ENCODE peak calls at places on chromosome 4, in six cellular contexts. A, X, Q, B, P and F are unnamed samples.

GRCh38 chr4:26030260-26030667 is 116.2 kb downstream of the SMIM20 start:
- DNase-seq in B (no peak), A (no peak), X (no peak), P (no peak), Q (no peak), F (no peak)

GRCh38 chr4:168139336-168139735 is 47.0 kb downstream of the ANXA10 start:
- DNase-seq in Q (peak; percentile 59), A (peak; percentile 13), X (no peak), B (no peak), P (no peak), F (peak; percentile 79)

GRCh38 chr4:11004818-11005217 is 320.2 kb upstream of the CLNK start:
- DNase-seq in Q (no peak), P (no peak), B (no peak), X (no peak), A (no peak), F (no peak)

GRCh38 chr4:53601251-53601764 is 10.0 kb upstream of the LNX1 start:
- DNase-seq in X (peak; percentile 21), A (no peak), B (no peak), P (no peak), Q (peak; percentile 21), F (no peak)

GRCh38 chr4:18155062-18156041 is 133.8 kb upstream of the LCORL start:
- DNase-seq in P (no peak), X (no peak), Q (no peak), B (no peak), A (no peak), F (no peak)

GRCh38 chr4:17232575-17233253 is 279.2 kb downstream of the QDPR start:
- DNase-seq in A (peak; percentile 65), P (peak; percentile 13), X (peak; percentile 21), B (no peak), Q (peak; percentile 89), F (peak; percentile 84)

GRCh38 chr4:169051331-169051730 is 41.3 kb upstream of the CBR4 start:
- DNase-seq in Q (no peak), B (no peak), A (no peak), X (no peak), P (no peak), F (no peak)

GRCh38 chr4:148376151-148376550 is 66.1 kb downstream of the NR3C2 start:
- DNase-seq in B (no peak), X (no peak), P (peak; percentile 19), Q (peak; percentile 68), A (peak; percentile 11), F (peak; percentile 62)

GRCh38 chr4:163816494-163816893 is 322.0 kb downstream of the TMA16 start:
- DNase-seq in B (no peak), A (no peak), Q (no peak), P (no peak), X (no peak), F (no peak)

GRCh38 chr4:36220776-36221175 is 23.5 kb downstream of the ARAP2 start:
- DNase-seq in X (no peak), A (no peak), P (no peak), B (no peak), Q (no peak), F (no peak)

GRCh38 chr4:98267498-98267897 is 6.3 kb downstream of the RAP1GDS1 start:
- DNase-seq in X (no peak), A (no peak), B (no peak), P (no peak), Q (no peak), F (no peak)

GRCh38 chr4:73705056-73705432 is 35.3 kb upstream of the CXCL8 start:
- DNase-seq in B (no peak), Q (no peak), X (no peak), A (peak; percentile 85), P (no peak), F (peak; percentile 81)

DNA sequence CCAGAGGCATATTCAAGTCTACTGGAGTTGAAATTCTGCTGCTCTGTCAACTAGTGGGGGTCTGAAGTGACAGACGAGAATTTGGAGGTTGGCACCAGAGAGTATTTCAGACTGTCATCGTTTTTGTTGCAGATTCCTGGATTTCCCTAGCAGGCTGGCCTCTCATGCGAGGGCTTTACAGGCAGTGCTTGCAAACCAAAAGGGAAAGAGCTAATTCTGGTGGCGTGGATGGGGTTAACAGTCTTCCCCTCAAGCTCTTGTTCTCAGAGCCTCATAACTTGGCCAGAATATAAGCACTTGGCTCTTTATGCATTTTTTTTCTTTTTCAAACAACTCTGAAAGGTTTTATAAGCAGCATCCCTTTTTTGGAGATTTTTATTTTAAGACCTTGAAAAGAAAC is at the start of gene SPARCL1:
- DNase-seq in P (peak; percentile 35), X (peak; percentile 21), B (no peak), Q (peak; percentile 70), A (no peak), F (no peak)
- H3K4me3 ChIP-seq in P (peak within 1 kb of the TSS; percentile 39), X (peak within 1 kb of the TSS; percentile 49), B (peak within 1 kb of the TSS; percentile 54), Q (no peak within 1 kb of the TSS), A (no peak within 1 kb of the TSS), F (no peak within 1 kb of the TSS)

GRCh38 chr4:24662065-24662464 is 77.7 kb upstream of the DHX15 start:
- DNase-seq in B (no peak), X (no peak), A (no peak), Q (no peak), P (no peak), F (no peak)

GRCh38 chr4:24656906-24657305 is 72.6 kb upstream of the DHX15 start:
- DNase-seq in P (no peak), Q (no peak), A (no peak), X (no peak), B (no peak), F (no peak)

GRCh38 chr4:24657768-24658617 is 73.6 kb upstream of the DHX15 start:
- DNase-seq in A (peak; percentile 68), B (no peak), P (no peak), X (peak; percentile 19), Q (peak; percentile 86), F (peak; percentile 52)

GRCh38 chr4:24655971-24656370 is 71.6 kb upstream of the DHX15 start:
- DNase-seq in A (no peak), P (no peak), X (no peak), Q (no peak), B (no peak), F (no peak)

GRCh38 chr4:24659241-24659961 is 75.0 kb upstream of the DHX15 start:
- DNase-seq in P (no peak), Q (peak; percentile 34), B (no peak), X (no peak), A (no peak), F (no peak)
- H3K4me3 ChIP-seq in P (no peak overlapping the region), Q (no peak overlapping the region), B (no peak overlapping the region), X (no peak overlapping the region), A (no peak overlapping the region), F (no peak overlapping the region)

DNA sequence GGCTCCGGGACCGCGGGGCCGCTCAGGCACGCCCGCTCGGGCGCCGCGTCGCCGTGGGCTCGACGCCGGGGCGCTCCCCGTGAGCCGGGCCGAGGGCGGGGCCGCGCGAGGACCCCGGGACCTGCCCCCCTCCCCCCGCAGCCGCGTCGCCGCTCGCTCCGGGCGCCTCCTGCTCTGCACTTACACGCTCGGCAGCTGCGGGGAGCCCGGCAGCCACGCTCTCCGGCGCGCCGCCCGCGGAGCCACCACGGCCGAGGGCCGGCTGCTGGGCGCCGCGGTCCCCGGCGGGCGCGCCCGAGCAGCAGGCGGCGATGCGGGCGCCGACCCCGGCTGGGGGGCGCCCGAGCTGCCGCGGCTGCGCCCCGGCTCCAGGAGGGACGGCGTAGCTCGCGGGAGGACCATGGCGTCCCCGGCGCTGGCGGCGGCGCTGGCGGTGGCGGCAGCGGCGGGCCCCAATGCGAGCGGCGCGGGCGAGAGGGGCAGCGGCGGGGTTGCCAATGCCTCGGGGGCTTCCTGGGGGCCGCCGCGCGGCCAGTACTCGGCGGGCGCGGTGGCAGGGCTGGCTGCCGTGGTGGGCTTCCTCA is at the start of gene ADRA2C:
- DNase-seq in P (no peak), X (peak; percentile 25), A (peak; percentile 25), B (no peak), Q (no peak), F (no peak)
- H3K4me3 ChIP-seq in P (peak within 1 kb of the TSS; percentile 32), X (peak within 1 kb of the TSS; percentile 33), A (peak within 1 kb of the TSS; percentile 36), B (peak within 1 kb of the TSS; percentile 39), Q (no peak within 1 kb of the TSS), F (peak within 1 kb of the TSS; percentile 18)

GRCh38 chr4:184812651-184813181 is 13.1 kb downstream of the ACSL1 start:
- DNase-seq in Q (peak; percentile 67), A (no peak), B (no peak), P (no peak), X (no peak), F (peak; percentile 24)
- H3K4me3 ChIP-seq in Q (peak overlapping the region; percentile 22), A (no peak overlapping the region), B (no peak overlapping the region), P (no peak overlapping the region), X (no peak overlapping the region), F (no peak overlapping the region)

GRCh38 chr4:186765673-186766546 is 42.3 kb upstream of the FAT1 start:
- DNase-seq in B (no peak), X (no peak), P (no peak), A (no peak), Q (no peak), F (no peak)
- H3K4me3 ChIP-seq in B (no peak overlapping the region), X (no peak overlapping the region), P (no peak overlapping the region), A (no peak overlapping the region), Q (no peak overlapping the region), F (no peak overlapping the region)

GRCh38 chr4:37988670-37989069 is 28.5 kb downstream of the PTTG2 start:
- DNase-seq in X (no peak), B (no peak), Q (no peak), P (no peak), A (no peak), F (peak; percentile 37)
- H3K4me3 ChIP-seq in X (no peak overlapping the region), B (no peak overlapping the region), Q (no peak overlapping the region), P (no peak overlapping the region), A (no peak overlapping the region), F (no peak overlapping the region)

DNA sequence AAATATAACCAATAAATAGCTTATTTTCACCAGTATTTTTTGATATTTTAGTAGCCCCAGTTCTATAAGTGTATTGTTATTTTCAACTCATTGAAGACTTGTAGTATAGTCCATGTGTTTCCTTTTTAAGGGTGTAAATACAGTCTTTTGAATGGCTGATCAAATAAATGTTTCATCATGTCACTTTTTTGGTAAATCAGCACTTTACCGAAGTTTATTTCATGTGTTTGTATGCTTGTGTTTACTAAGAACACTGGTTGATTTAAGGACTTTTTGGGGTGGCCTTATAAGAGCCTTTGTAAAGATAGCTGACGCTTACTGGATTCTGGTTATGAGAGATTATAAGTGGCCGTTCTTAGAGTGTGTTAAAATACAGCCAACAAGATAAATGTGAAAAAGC is 2.6 kb downstream of the UBE2K start:
- DNase-seq in A (no peak), P (no peak), B (no peak), Q (no peak), X (no peak), F (no peak)
- H3K4me3 ChIP-seq in A (peak overlapping the region; percentile 92), P (no peak overlapping the region), B (peak overlapping the region; percentile 78), Q (peak overlapping the region; percentile 95), X (peak overlapping the region; percentile 27), F (peak overlapping the region; percentile 90)

DNA sequence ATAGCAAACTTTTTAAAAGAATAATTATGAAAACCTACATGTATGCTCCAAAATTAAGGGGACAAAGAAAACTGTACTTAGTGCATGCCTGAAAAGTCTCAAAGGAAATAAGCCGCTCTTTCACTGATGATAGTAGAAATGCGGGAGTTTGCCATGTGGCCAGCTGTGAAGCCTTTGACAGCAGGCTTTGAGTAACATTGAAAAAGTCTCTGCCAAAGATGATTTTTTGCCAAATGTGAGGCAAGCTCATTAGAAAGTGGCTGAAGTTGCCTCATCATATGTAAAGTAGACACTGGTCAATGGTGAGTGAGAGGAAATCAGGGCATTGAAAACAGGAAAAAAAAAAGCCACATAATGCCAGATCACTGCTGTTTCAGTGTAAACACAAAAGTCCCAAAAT is 2360.1 kb downstream of the PCDH7 start:
- DNase-seq in X (no peak), Q (peak; percentile 84), B (no peak), A (peak; percentile 66), P (no peak), F (no peak)
- H3K4me3 ChIP-seq in X (no peak overlapping the region), Q (no peak overlapping the region), B (no peak overlapping the region), A (no peak overlapping the region), P (no peak overlapping the region), F (no peak overlapping the region)

GRCh38 chr4:156558365-156559025 is 413.1 kb downstream of the PDGFC start:
- DNase-seq in Q (no peak), P (no peak), A (no peak), B (no peak), X (no peak), F (peak; percentile 35)
- H3K4me3 ChIP-seq in Q (no peak overlapping the region), P (no peak overlapping the region), A (no peak overlapping the region), B (no peak overlapping the region), X (no peak overlapping the region), F (no peak overlapping the region)